ENCODE peak calls at places on chromosome 3, in four cellular contexts. F is HepG2, C is H1, I is HCT116. V is an unnamed sample.

GRCh38 chr3:194082596-194083220 is 53.2 kb upstream of the HES1 start:
- DNase-seq in F (no peak), C (no peak), I (no peak), V (no peak)

GRCh38 chr3:151553873-151554272 is 93.0 kb upstream of the IGSF10 start:
- DNase-seq in F (no peak), C (no peak), I (no peak), V (no peak)

GRCh38 chr3:118292841-118293240 is 741.8 kb downstream of the IGSF11 start:
- DNase-seq in F (no peak), C (no peak), I (no peak), V (no peak)

GRCh38 chr3:71580636-71581215 is 2.8 kb downstream of the FOXP1 start:
- DNase-seq in F (no peak), C (no peak), I (no peak), V (no peak)

GRCh38 chr3:82080261-82080660 is 318.8 kb upstream of the GBE1 start:
- DNase-seq in F (no peak), C (no peak), I (no peak), V (no peak)

GRCh38 chr3:194323785-194324735 is 27.1 kb downstream of the CPN2 start:
- DNase-seq in F (peak; percentile 59), C (no peak), I (peak; percentile 76), V (no peak)

GRCh38 chr3:33159234-33159633 is 45.4 kb downstream of the CRTAP start:
- DNase-seq in F (no peak), C (no peak), I (no peak), V (no peak)

GRCh38 chr3:101825904-101826445 is 23.3 kb upstream of the NFKBIZ start:
- DNase-seq in F (no peak), C (no peak), I (no peak), V (no peak)

GRCh38 chr3:47799733-47800132 is 3.2 kb upstream of the DHX30 start:
- DNase-seq in F (no peak), C (no peak), I (no peak), V (no peak)

GRCh38 chr3:150073513-150073912 is 102.8 kb upstream of the PFN2 start:
- DNase-seq in F (no peak), C (no peak), I (no peak), V (no peak)

GRCh38 chr3:176776622-176777021 is 420.7 kb downstream of the TBL1XR1 start:
- DNase-seq in F (no peak), C (no peak), I (no peak), V (no peak)

GRCh38 chr3:17322106-17322793 is 420.2 kb downstream of the TBC1D5 start:
- DNase-seq in F (no peak), C (no peak), I (no peak), V (no peak)

GRCh38 chr3:127450331-127450730 is 140.2 kb downstream of the TPRA1 start:
- DNase-seq in F (no peak), C (no peak), I (no peak), V (no peak)

GRCh38 chr3:134474956-134475355 is 10.8 kb downstream of the ANAPC13 start:
- DNase-seq in F (no peak), C (no peak), I (no peak), V (no peak)

GRCh38 chr3:36674816-36675215 is 89.5 kb downstream of the DCLK3 start:
- DNase-seq in F (no peak), C (no peak), I (no peak), V (no peak)

GRCh38 chr3:98114264-98114663 is 16.3 kb upstream of the OR5H1 start:
- DNase-seq in F (peak; percentile 1), C (no peak), I (no peak), V (no peak)

GRCh38 chr3:18559323-18559972 is 134.3 kb upstream of the SATB1 start:
- DNase-seq in F (peak; percentile 9), C (peak; percentile 27), I (peak; percentile 21), V (peak; percentile 55)

GRCh38 chr3:149388001-149388435 is 10.6 kb upstream of the TM4SF1 start:
- DNase-seq in F (no peak), C (no peak), I (no peak), V (no peak)

GRCh38 chr3:32493437-32494414 is 8.9 kb downstream of the CMTM6 start:
- DNase-seq in F (no peak), C (no peak), I (no peak), V (no peak)

GRCh38 chr3:43296565-43296964 is 10.2 kb downstream of the SNRK start:
- DNase-seq in F (no peak), C (no peak), I (no peak), V (no peak)

GRCh38 chr3:181725830-181726229 is 14.1 kb downstream of the SOX2 start:
- DNase-seq in F (no peak), C (no peak), I (no peak), V (no peak)
- H3K4me1 ChIP-seq in F (peaks cover 13% of the 10 kb centered on the region), C (peaks cover 26% of the 10 kb centered on the region), I (no peaks in the 10 kb centered on the region), V (peaks cover 4% of the 10 kb centered on the region)

GRCh38 chr3:61628636-61629035 is 67.3 kb downstream of the PTPRG start:
- DNase-seq in F (no peak), C (no peak), I (no peak), V (no peak)

GRCh38 chr3:61634678-61635077 is 73.3 kb downstream of the PTPRG start:
- DNase-seq in F (peak; percentile 63), C (no peak), I (no peak), V (no peak)

GRCh38 chr3:61629442-61629841 is 68.1 kb downstream of the PTPRG start:
- DNase-seq in F (no peak), C (no peak), I (no peak), V (no peak)

GRCh38 chr3:61631108-61631769 is 69.9 kb downstream of the PTPRG start:
- DNase-seq in F (no peak), C (no peak), I (no peak), V (no peak)

GRCh38 chr3:61632568-61633175 is 71.3 kb downstream of the PTPRG start:
- DNase-seq in F (no peak), C (no peak), I (no peak), V (no peak)
- H3K9ac ChIP-seq in F (no peak overlapping the region), C (no peak overlapping the region), I (no peak overlapping the region), V (no peak overlapping the region)

DNA sequence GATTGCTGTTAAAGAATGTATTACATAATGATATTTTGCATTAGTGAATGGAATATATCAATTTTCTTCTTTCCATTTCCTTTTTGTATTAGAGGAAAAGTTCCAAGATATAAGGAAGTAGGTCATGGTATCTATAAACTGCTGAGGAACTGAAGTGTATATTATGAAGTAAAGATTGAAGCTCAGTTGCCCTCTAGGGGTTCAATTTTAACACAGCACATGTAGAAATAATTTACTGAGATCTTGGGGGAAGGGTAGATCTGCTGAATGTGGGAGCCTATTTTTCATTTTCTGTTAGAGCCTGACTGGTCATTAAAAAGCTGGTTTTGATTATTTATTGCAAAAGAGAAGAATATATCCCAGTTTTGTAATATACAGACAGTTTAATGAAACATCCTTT is 45.2 kb downstream of the CMC1 start:
- DNase-seq in F (peak; percentile 34), C (no peak), I (peak; percentile 18), V (no peak)
- TF ChIP-seq ZNF274 in F (no peak), C (no peak), I (no peak), V (no peak)

GRCh38 chr3:192906940-192907339 is 10.7 kb downstream of the MB21D2 start:
- DNase-seq in F (no peak), C (no peak), I (no peak), V (no peak)
- H3K4me1 ChIP-seq in F (peaks cover 11% of the 10 kb centered on the region), C (peaks cover 4% of the 10 kb centered on the region), I (peaks cover 3% of the 10 kb centered on the region), V (no peaks in the 10 kb centered on the region)

DNA sequence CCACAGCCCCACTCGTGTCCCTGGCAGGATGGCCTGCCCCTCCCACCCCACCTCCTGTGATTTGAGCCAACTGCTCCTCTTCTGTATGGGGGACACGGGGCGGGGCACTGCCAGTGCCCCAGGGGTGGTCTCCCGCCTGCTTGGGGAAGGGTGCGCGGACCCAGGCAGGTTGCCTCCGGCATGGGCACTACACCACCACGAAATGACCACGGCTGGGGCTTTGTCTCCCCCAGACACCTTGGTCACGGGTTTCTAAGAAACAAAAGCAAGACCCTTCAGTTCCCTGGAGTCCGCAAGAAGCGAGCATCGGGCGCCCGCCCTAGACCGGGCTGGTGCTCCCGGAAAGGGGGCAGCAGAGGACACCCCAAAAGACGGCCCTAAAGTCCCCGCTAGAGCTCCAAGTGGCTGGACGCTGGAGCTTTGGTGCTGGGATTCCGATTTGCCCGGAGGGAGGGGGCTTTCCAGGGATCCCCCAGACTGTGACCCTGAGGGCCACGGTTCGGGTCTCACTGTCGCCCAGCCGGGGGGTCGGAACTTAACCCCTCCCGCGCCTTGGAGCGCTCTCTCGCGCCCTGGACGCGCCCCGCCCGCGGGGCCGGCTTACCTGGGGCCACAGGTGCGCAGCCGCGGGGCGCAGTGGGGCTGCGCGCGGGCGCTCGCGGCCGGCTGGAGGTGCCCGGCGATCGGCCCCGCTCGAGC is 219.5 kb upstream of the PRICKLE2 start:
- DNase-seq in F (no peak), C (no peak), I (no peak), V (no peak)
- H3K9ac ChIP-seq in F (no peak overlapping the region), C (peak overlapping the region; percentile 56), I (no peak overlapping the region), V (peak overlapping the region; percentile 74)

GRCh38 chr3:86948840-86949239 is 42.1 kb downstream of the VGLL3 start:
- DNase-seq in F (no peak), C (no peak), I (no peak), V (no peak)
- TF ChIP-seq ZNF274 in F (no peak), C (no peak), I (no peak), V (no peak)

DNA sequence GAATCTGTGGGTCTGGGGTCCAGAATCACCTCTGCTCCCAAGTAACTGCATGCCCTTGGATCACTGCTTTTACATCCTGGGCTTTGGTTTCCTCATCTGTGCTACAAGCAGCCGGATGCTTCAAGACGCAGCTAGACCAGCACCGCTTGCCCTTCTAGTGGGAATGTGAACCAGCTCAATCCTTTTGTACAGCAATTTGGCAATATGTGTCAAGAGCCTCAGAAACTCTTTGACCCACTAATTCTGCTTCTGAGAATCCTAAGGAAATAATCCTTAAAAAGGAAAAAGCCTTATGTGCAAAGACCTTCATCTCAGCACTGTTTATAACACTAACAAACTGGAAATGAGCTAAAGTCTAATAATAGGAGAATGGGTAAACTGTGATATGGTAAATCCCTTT is 48.7 kb downstream of the ADCY5 start:
- DNase-seq in F (no peak), C (no peak), I (no peak), V (no peak)
- H3K4me1 ChIP-seq in F (no peaks in the 10 kb centered on the region), C (no peaks in the 10 kb centered on the region), I (no peaks in the 10 kb centered on the region), V (no peaks in the 10 kb centered on the region)

GRCh38 chr3:44966795-44967278 is 9.1 kb downstream of the ZDHHC3 start:
- DNase-seq in F (no peak), C (no peak), I (peak; percentile 79), V (no peak)
- H3K9ac ChIP-seq in F (no peak overlapping the region), C (no peak overlapping the region), I (peak overlapping the region; percentile 44), V (no peak overlapping the region)

GRCh38 chr3:54533856-54534255 is 394.0 kb downstream of the LRTM1 start:
- DNase-seq in F (peak; percentile 3), C (no peak), I (no peak), V (no peak)

GRCh38 chr3:54535619-54536018 is 392.2 kb downstream of the LRTM1 start:
- DNase-seq in F (no peak), C (no peak), I (no peak), V (no peak)

GRCh38 chr3:54530091-54530490 is 397.8 kb downstream of the LRTM1 start:
- DNase-seq in F (no peak), C (no peak), I (no peak), V (no peak)

GRCh38 chr3:54527953-54528352 is 399.9 kb downstream of the LRTM1 start:
- DNase-seq in F (no peak), C (no peak), I (no peak), V (no peak)

GRCh38 chr3:54531741-54532140 is 396.1 kb downstream of the LRTM1 start:
- DNase-seq in F (no peak), C (no peak), I (no peak), V (no peak)
- TF ChIP-seq ZNF274 in F (no peak), C (no peak), I (no peak), V (no peak)